ENCODE peak calls at places on chromosomes 5 and 9, in four cellular contexts. G, K, T and E are unnamed samples.

GRCh38 chr5:175335691-175336090 is 108.3 kb downstream of the DRD1 start:
- DNase-seq in G (no peak), T (no peak), K (no peak), E (no peak)

GRCh38 chr9:111691686-111692329 is 30.4 kb downstream of the GNG10 start:
- DNase-seq in K (no peak), G (no peak), T (no peak), E (no peak)

GRCh38 chr9:33453286-33453882 is 6.0 kb upstream of the AQP3 start:
- DNase-seq in T (no peak), G (no peak), K (no peak), E (no peak)

GRCh38 chr5:14463629-14464028 is 118.0 kb upstream of the OTULINL start:
- DNase-seq in G (peak), K (no peak), T (no peak), E (no peak)

GRCh38 chr9:86239053-86239770 is 20.2 kb downstream of the C9orf153 start:
- DNase-seq in G (no peak), K (no peak), T (no peak), E (no peak)

GRCh38 chr5:2300861-2301610 is 418.3 kb upstream of the IRX4 start:
- DNase-seq in K (no peak), T (no peak), G (no peak), E (no peak)

GRCh38 chr9:96383165-96383939 is at the start of gene SLC35D2:
- DNase-seq in K (peak), T (no peak), G (no peak), E (peak)

GRCh38 chr5:40569549-40570270 is 110.0 kb upstream of the PTGER4 start:
- DNase-seq in T (no peak), K (no peak), G (no peak), E (no peak)

GRCh38 chr5:141669519-141669918 is 12.5 kb downstream of the ARAP3 start:
- DNase-seq in K (peak), G (no peak), T (no peak), E (no peak)

GRCh38 chr9:121674952-121675351 is 23.5 kb downstream of the DAB2IP start:
- DNase-seq in K (no peak), G (no peak), T (no peak), E (no peak)

GRCh38 chr9:133518193-133518592 is 6.6 kb downstream of the MYMK start:
- DNase-seq in T (no peak), K (no peak), G (no peak), E (no peak)

GRCh38 chr5:129113867-129114266 is 19.3 kb downstream of the ISOC1 start:
- DNase-seq in T (no peak), G (no peak), K (no peak), E (no peak)

GRCh38 chr9:118522093-118523028 is 818.2 kb downstream of the TLR4 start:
- DNase-seq in G (no peak), K (peak), T (peak), E (peak)

GRCh38 chr9:15509931-15510788 is 610 bp downstream of the PSIP1 start:
- DNase-seq in T (no peak), G (no peak), K (peak), E (peak)

GRCh38 chr9:113556877-113557593 is 93.5 kb downstream of the RGS3 start:
- DNase-seq in G (no peak), T (no peak), K (no peak), E (no peak)

GRCh38 chr9:95249986-95250385 is 67.5 kb downstream of the FANCC start:
- DNase-seq in K (no peak), G (no peak), T (no peak), E (no peak)

GRCh38 chr9:69931340-69931739 is 110.7 kb downstream of the CFAP95 start:
- DNase-seq in G (no peak), K (no peak), T (no peak), E (no peak)

GRCh38 chr5:124663101-124663506 is 83.3 kb downstream of the ZNF608 start:
- DNase-seq in T (no peak), K (no peak), G (no peak), E (no peak)

GRCh38 chr5:87151547-87151946 is 116.1 kb upstream of the RASA1 start:
- DNase-seq in K (no peak), G (peak), T (no peak), E (no peak)

DNA sequence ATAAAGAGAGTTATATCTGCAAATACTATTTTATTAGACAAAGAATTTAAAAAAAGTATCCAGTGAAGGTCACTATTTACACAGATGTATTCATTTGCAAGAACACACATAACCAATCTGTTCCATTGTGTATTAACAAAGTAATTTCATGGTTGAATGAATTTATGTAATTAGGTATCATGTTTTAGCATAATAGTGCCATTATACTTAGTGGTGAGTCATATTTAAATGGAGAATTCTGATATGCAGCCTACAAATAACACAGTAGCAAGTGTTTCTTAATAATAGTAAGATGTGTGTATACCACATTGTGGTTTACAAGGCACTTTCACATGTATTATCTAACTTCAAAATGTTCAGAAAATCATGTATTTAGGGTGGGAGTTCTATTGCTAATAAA is 1028.5 kb upstream of the ACO1 start:
- DNase-seq in K (no peak), T (no peak), G (no peak), E (no peak)
- TF ChIP-seq SPI1 in K (no peak), T (no peak), G (no peak), E (no peak)

DNA sequence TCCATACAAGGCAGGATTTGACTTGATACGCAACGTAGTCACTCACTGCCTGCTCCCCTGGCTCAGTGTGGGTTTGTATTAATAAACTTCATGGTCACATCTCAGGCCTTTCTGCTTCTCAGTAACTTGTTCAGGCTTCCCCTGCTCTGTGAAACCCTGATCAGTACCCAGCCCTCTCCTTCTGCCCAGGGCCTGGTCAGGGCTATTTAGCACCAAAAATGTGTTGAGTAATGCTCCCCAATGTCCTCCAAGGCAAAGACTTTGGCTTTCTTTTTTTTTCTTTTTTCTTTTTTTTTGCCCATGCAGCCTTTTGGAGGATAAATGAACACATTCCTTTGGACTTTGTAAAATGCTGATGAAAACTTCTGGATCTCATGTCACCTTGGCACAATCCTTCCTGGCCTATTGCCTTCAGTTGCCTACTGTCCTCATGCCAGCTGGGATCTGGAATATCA is 399.2 kb upstream of the KLF4 start:
- DNase-seq in K (no peak), G (no peak), T (no peak), E (no peak)
- TF ChIP-seq POLR2AphosphoS5 in K (no peak), G (no peak), T (no peak), E (no peak)

DNA sequence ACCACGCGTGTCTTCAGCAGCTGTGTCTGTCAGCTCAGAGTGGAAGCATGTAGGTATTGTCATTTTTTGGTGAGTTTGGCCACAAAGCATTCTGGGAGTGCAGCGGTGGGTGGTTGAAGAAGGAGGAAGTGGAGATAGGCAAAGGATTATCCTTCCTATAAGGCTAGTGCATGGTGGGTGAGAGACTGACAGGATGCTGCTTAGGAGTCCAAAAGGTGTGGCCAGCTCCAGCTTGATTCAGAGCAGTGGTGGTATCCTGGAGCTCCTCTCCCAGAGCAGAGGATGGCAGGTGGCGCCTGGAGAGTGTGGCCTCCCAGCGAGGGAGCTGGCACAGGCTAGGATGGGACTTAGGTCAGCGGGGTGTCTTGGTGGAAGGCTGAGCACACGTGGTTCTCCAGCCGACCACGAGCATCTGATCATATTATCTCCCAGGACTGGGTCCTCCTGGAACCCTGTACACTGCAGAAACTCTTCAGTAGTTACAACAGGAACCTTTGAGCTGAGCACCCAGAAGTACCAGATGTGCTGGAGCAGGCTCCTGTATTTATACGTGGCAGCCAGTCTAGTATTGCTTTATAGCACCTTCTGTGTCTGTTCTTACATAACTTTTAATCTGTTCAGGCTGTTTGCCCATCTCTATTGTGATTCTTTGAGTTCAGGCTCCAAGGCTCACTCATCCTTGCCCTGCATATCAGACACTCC is 29.6 kb downstream of the MAML1 start:
- DNase-seq in K (peak), T (peak), G (peak), E (no peak)
- TF ChIP-seq SPI1 in K (peak), T (peak), G (peak), E (peak)

GRCh38 chr5:78648359-78649219 is at the start of gene LHFPL2:
- DNase-seq in G (no peak), K (peak), T (no peak), E (peak)
- TF ChIP-seq POLR2AphosphoS5 in G (no peak), K (no peak), T (no peak), E (no peak)

DNA sequence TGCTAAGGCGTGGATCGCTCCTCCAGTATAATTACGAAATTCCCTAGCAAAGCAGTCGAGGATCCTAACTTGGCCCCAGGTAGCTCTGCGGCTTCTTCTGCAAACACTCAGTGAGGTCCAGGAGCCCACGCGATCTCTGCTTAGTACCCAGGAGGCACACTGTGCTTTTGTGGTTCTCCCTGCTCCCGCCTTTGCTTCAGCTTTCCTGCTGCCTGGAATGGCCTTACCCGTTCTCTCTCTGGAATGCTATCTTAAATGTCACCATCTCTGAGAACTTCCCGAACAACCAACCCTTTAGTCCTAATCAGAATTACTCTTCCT is 639 bp downstream of the INVS start:
- DNase-seq in G (peak), K (no peak), T (no peak), E (no peak)
- TF ChIP-seq SPI1 in G (no peak), K (no peak), T (no peak), E (no peak)

GRCh38 chr5:16953729-16954128 is 17.6 kb upstream of the MYO10 start:
- DNase-seq in T (no peak), G (no peak), K (no peak), E (no peak)

GRCh38 chr5:16952968-16953671 is 17.0 kb upstream of the MYO10 start:
- DNase-seq in K (no peak), T (no peak), G (no peak), E (no peak)

GRCh38 chr5:16957305-16958165 is 21.4 kb upstream of the MYO10 start:
- DNase-seq in K (no peak), T (no peak), G (no peak), E (no peak)
- TF ChIP-seq POLR2AphosphoS5 in K (no peak), T (no peak), G (no peak), E (no peak)

DNA sequence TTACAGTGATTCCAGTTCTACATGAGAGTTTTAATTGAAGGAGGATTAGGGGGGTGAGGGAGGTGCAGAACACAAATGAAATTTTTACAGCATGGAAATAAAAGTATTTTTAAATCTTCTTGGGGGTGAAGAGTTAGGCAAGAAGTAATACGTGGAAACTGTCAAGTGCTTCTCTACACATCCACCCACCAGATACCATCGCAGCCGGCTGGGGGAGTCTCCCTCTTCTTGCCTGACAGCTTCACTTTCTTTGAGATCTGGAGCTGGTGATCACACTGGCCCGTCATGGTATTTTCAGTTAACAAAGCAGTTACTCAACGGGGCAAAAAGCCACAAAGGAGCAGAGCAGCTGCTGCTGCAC is 2.6 kb upstream of the NR4A3 start:
- DNase-seq in G (no peak), K (no peak), T (no peak), E (no peak)
- TF ChIP-seq SPI1 in G (no peak), K (no peak), T (no peak), E (no peak)